ENCODE peak calls at places on chromosomes 4 and X, in four cellular contexts. H is stomach; I is tibial artery; S is CD8-positive, alpha-beta T cell. M is an unnamed sample.

GRCh38 chr4:100486496-100486895 is 31.3 kb downstream of the EMCN start:
- DNase-seq in H (peak), I (no peak), S (no peak), M (no peak)

GRCh38 chrX:120305531-120306145 is 5.6 kb downstream of the TMEM255A start:
- DNase-seq in H (no peak), I (no peak), S (no peak), M (no peak)

GRCh38 chrX:126580877-126581276 is 28.3 kb upstream of the DCAF12L1 start:
- DNase-seq in H (no peak), I (no peak), S (no peak), M (no peak)

GRCh38 chrX:134542485-134542884 is 82.5 kb downstream of the HPRT1 start:
- DNase-seq in H (no peak), I (no peak), S (no peak), M (peak)

GRCh38 chr4:185017964-185018772 is at the start of gene HELT:
- DNase-seq in H (no peak), I (no peak), S (no peak), M (no peak)

GRCh38 chrX:70196961-70197805 is 19.9 kb downstream of the DGAT2L6 start:
- DNase-seq in H (peak), I (peak), S (peak), M (peak)

GRCh38 chr4:33226783-33227182 is 2506.6 kb downstream of the PCDH7 start:
- DNase-seq in H (no peak), I (no peak), S (no peak), M (no peak)

GRCh38 chr4:31768756-31769155 is 1048.6 kb downstream of the PCDH7 start:
- DNase-seq in H (no peak), I (no peak), S (no peak), M (no peak)

GRCh38 chr4:25406081-25406692 is 29.1 kb downstream of the ANAPC4 start:
- DNase-seq in H (no peak), I (no peak), S (no peak), M (peak)

GRCh38 chr4:22869235-22869634 is 176.5 kb downstream of the GBA3 start:
- DNase-seq in H (no peak), I (no peak), S (no peak), M (no peak)

GRCh38 chrX:110280954-110281353 is 36.9 kb downstream of the AMMECR1 start:
- DNase-seq in H (no peak), I (no peak), S (no peak), M (no peak)

GRCh38 chrX:135595543-135595942 is 75.1 kb downstream of the INTS6L start:
- DNase-seq in H (no peak), I (no peak), S (no peak), M (no peak)

GRCh38 chrX:15973941-15974340 is 119.3 kb upstream of the AP1S2 start:
- DNase-seq in H (no peak), I (peak), S (no peak), M (no peak)

GRCh38 chr4:80035336-80035735 is 37.7 kb downstream of the ANTXR2 start:
- DNase-seq in H (peak), I (no peak), S (no peak), M (no peak)

GRCh38 chr4:146932111-146932510 is 13.6 kb downstream of the TTC29 start:
- DNase-seq in H (no peak), I (no peak), S (no peak), M (peak)

GRCh38 chr4:132396636-132397035 is 752.5 kb upstream of the PCDH10 start:
- DNase-seq in H (no peak), I (no peak), S (no peak), M (peak)

GRCh38 chr4:77911842-77912450 is 49.3 kb downstream of the MRPL1 start:
- DNase-seq in H (no peak), I (no peak), S (no peak), M (no peak)

GRCh38 chrX:124555036-124555595 is 208.8 kb downstream of the SH2D1A start:
- DNase-seq in H (no peak), I (no peak), S (no peak), M (peak)

DNA sequence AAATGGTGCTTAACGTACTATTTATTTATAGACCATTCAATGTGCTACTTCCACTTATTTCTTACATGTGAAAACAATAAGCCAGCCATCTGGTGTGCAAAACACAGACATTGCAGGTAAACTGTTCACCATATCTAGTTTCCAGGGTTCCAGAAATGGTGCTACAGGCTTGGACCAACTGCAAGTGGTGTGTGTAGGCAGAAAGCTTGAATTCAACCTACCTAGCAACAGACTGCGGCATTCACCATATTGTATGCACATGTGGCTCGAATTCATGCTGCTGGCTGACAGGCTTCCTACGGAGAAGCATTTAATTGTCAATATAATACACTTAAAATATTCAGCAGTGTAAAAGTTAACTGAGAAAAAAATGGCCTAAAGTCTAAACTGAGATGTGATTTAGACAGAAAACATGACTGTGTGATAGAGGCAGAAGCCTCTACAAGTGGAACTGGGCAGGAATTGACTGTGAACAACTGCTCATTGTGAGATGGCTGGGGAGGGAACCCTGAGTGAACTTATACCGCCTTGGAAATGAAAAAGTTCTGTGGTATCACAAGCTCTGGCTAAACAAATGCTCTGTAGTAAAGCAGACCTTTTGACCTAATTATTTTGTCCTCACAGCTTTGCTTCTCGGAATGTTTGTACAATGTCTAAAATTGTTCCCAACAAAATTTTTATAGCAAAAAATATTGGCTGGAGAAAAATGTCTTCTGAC is 434.7 kb downstream of the GRIA2 start:
- DNase-seq in H (no peak), I (no peak), S (no peak), M (no peak)
- H3K4me3 ChIP-seq in H (no peak), I (no peak), S (no peak), M (no peak)

DNA sequence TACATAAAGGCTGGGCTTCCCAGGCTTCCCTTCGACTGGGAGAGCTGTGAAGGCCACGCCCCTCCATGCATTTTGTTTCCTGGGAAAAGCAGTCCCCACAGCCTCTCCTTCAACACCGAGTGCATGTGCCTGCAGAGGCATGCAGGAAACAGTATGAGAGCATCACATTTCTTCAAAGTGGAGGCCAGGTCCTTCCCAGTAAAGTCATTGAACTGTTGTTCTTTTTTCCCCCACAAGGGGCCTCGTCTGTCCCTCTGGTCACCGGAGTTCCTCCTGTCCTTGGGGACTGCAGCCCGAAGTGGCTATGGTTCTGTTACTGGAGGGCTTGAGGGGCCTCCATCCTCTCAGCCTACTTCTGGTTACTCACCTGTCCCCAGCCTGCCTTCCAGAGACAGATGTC is 56.0 kb downstream of the RAI2 start:
- DNase-seq in H (no peak), I (no peak), S (no peak), M (no peak)
- TF ChIP-seq CTCF in H (no peak), I (no peak), S (no peak), M (peak)

DNA sequence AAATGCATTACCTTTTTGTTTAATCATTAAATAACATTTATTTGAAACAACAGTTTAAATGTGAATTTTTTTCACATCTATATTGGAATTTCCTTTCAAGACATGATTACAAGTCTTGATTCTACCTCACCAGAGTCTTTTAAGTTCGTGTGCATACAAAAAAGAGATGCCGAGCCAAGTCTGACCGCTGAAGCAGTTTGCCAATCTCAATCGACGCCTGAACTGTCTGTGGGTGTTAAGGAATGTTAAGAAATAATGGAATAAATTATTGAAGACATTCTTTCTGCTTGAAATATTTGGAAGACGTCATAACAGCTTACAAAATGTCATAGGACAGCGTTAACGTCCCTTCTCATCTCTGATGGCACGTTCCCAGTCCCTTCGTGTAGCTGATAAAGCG is 27.9 kb upstream of the TNIP3 start:
- DNase-seq in H (no peak), I (no peak), S (no peak), M (no peak)
- H3K4me3 ChIP-seq in H (no peak), I (no peak), S (no peak), M (no peak)

GRCh38 chr4:99402765-99403164 is 32.4 kb downstream of the ADH7 start:
- DNase-seq in H (no peak), I (no peak), S (no peak), M (no peak)
- TF ChIP-seq CTCF in H (no peak), I (no peak), S (no peak), M (peak)

GRCh38 chr4:39353478-39354177 is 12.5 kb downstream of the RFC1 start:
- DNase-seq in H (no peak), I (no peak), S (no peak), M (peak)
- H3K4me3 ChIP-seq in H (peak), I (peak), S (peak), M (peak)

DNA sequence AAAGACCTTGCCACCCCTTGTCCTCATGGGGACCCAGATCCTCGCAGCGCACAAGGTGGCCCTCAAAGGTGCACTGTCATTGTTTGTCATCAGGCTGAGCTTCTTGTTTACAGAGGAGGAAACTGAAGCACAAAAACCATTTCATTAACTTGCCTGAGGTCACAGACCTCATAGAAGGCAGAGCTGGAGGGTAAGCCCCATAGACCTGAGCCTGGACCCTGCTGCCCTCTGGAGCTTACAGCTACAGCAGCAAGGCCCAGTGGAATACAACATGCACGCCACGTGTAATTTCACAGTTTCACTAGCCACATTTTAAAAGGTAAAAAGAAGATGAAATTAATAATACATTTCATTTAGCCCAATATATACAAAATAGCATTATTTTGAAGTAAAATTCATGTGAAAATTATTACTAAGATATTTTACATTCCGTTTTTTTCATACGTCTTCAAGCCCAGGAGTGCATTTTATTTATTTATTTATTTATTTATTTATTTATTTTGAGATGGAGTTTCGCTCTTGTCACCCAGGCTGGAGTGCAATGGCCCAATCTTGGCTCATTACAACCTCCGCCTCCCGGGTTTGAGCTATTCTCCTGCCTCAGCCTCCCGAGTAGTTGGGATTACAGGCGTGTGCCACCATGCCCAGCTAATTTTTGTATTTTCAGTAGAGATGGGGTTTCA is 8.8 kb downstream of the JAKMIP1 start:
- DNase-seq in H (no peak), I (no peak), S (no peak), M (no peak)
- TF ChIP-seq CTCF in H (no peak), I (no peak), S (no peak), M (no peak)

GRCh38 chr4:130563891-130564418 is 1468.0 kb downstream of the C4orf33 start:
- DNase-seq in H (no peak), I (no peak), S (no peak), M (no peak)
- H3K4me3 ChIP-seq in H (peak), I (peak), S (no peak), M (peak)

GRCh38 chr4:165827018-165827417 is 46.0 kb upstream of the TLL1 start:
- DNase-seq in H (no peak), I (no peak), S (no peak), M (no peak)
- TF ChIP-seq CTCF in H (no peak), I (no peak), S (no peak), M (no peak)

GRCh38 chr4:62601737-62602136 is 1401.6 kb downstream of the ADGRL3 start:
- DNase-seq in H (no peak), I (no peak), S (no peak), M (no peak)
- H3K4me3 ChIP-seq in H (no peak), I (no peak), S (no peak), M (no peak)

GRCh38 chr4:37781134-37781455 is 45.4 kb upstream of the PGM2 start:
- DNase-seq in H (no peak), I (no peak), S (no peak), M (no peak)

DNA sequence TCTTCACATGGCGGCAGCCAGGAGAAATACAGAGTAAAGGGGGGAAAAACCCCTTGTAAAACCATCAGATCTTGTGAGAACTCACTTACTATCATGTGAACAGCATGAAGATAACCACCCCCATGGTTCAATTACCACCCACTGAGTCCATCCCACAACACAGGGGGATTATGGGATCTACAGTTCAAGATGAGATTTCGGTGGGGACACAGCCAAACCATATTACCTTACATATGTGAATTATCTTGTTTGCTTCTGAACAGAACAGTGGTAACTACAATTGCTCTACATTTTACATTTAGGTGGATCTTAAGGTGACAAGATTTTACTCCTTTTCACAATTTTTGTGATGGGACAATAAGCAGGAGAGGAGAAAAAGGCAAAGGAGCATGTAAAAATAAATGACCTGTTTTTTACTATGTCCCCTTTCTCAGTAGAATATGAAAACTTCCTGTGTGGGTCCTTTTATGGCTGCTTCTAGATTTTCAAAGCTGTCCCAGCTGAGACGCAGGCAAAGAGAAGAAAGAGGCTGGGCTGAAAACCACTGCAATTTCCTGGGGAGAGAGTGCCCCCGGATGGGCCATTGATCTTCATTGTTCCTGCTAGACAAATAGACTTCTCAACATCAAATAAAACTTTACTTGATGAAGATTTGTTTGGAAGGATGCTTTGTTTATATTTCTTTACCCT is 45.9 kb upstream of the PGM2 start:
- DNase-seq in H (peak), I (peak), S (peak), M (peak)
- TF ChIP-seq CTCF in H (no peak), I (no peak), S (no peak), M (peak)

M was measured in choroid plexus epithelial cell.